ENCODE peak calls at places on chromosome 21, in six cellular contexts. H is cardiac fibroblast; O is activated T-helper 1 cell treated with Interleukin-2 at 50 U/mL for 16 hours; K is stimulated activated CD4-positive, alpha-beta T cell treated with anti-CD3 and anti-CD28 coated beads, Interleukin-15, amount 100 ng/mL, for 1 hour; B is iPS-NIHi11; J is myocyte. I is an unnamed sample.

GRCh38 chr21:38476385-38476784 is 21.9 kb downstream of the ERG start:
- DNase-seq in H (no peak), O (no peak), K (no peak), B (no peak), J (no peak), I (no peak)

GRCh38 chr21:33217168-33217567 is 12.6 kb upstream of the IFNAR2 start:
- DNase-seq in H (no peak), O (no peak), K (no peak), B (no peak), J (no peak), I (no peak)

GRCh38 chr21:35969281-35969680 is 91.0 kb downstream of the SETD4 start:
- DNase-seq in H (no peak), O (no peak), K (no peak), B (no peak), J (no peak), I (no peak)

GRCh38 chr21:16794944-16795343 is 717.9 kb upstream of the CXADR start:
- DNase-seq in H (peak; percentile 95), O (no peak), K (no peak), B (no peak), J (peak; percentile 79), I (no peak)

GRCh38 chr21:41139275-41139674 is 28.7 kb upstream of the BACE2 start:
- DNase-seq in H (no peak), O (no peak), K (no peak), B (no peak), J (no peak), I (no peak)

GRCh38 chr21:41874611-41875010 is 4.5 kb downstream of the PRDM15 start:
- DNase-seq in H (no peak), O (no peak), K (no peak), B (no peak), J (no peak), I (no peak)

GRCh38 chr21:25541042-25541441 is 66.2 kb downstream of the MRPL39 start:
- DNase-seq in H (no peak), O (no peak), K (no peak), B (no peak), J (no peak), I (no peak)

GRCh38 chr21:41845310-41846032 is 33.7 kb downstream of the PRDM15 start:
- DNase-seq in H (peak; percentile 47), O (no peak), K (no peak), B (no peak), J (no peak), I (no peak)

GRCh38 chr21:45578811-45579381 is 36.7 kb upstream of the SLC19A1 start:
- DNase-seq in H (no peak), O (no peak), K (no peak), B (no peak), J (no peak), I (no peak)

I was measured in stimulated activated naive B cell treated with anti-CD40 and anti-IgM and Interleukin-4, amounts not matched to agents 10 μg/mL and 1 μg/mL and 100 μg/mL, for 72 hours.